ENCODE peak calls at places on chromosomes 13 and 19, in six cellular contexts. One of them, this sample, is unnamed.

GRCh38 chr19:2315818-2316353 is 7.9 kb upstream of the LINGO3 start:
- DNase-seq in PC-3: peak; percentile 46
- DNase-seq in mesenchymal stem cell: peak; percentile 59
- DNase-seq in GM23248: peak; percentile 72
- DNase-seq in DND-41: no peak
- DNase-seq in H9: peak; percentile 75
- DNase-seq in this sample: peak; percentile 56

GRCh38 chr19:53553865-53554791 is 16.2 kb downstream of the ZNF331 start:
- DNase-seq in PC-3: peak; percentile 82
- DNase-seq in mesenchymal stem cell: no peak
- DNase-seq in GM23248: peak; percentile 95
- DNase-seq in DND-41: peak; percentile 85
- DNase-seq in H9: no peak
- DNase-seq in this sample: peak; percentile 88

GRCh38 chr19:8185343-8186068 is 23.7 kb upstream of the CERS4 start:
- DNase-seq in PC-3: no peak
- DNase-seq in mesenchymal stem cell: no peak
- DNase-seq in GM23248: no peak
- DNase-seq in DND-41: no peak
- DNase-seq in H9: no peak
- DNase-seq in this sample: no peak

GRCh38 chr19:14375055-14375581 is 6.1 kb upstream of the ADGRE5 start:
- DNase-seq in PC-3: no peak
- DNase-seq in mesenchymal stem cell: no peak
- DNase-seq in GM23248: no peak
- DNase-seq in DND-41: peak; percentile 66
- DNase-seq in H9: no peak
- DNase-seq in this sample: no peak

GRCh38 chr13:23899555-23899954 is 2.3 kb upstream of the C1QTNF9B start:
- DNase-seq in PC-3: peak; percentile 70
- DNase-seq in mesenchymal stem cell: peak; percentile 52
- DNase-seq in GM23248: peak; percentile 64
- DNase-seq in DND-41: peak; percentile 32
- DNase-seq in H9: no peak
- DNase-seq in this sample: peak; percentile 79

GRCh38 chr19:32464279-32464678 is 58.7 kb downstream of the DPY19L3 start:
- DNase-seq in PC-3: peak; percentile 42
- DNase-seq in mesenchymal stem cell: peak; percentile 8
- DNase-seq in GM23248: peak; percentile 24
- DNase-seq in DND-41: no peak
- DNase-seq in H9: no peak
- DNase-seq in this sample: no peak

GRCh38 chr19:39372047-39372802 is 18.7 kb downstream of the PAF1 start:
- DNase-seq in PC-3: no peak
- DNase-seq in mesenchymal stem cell: peak; percentile 72
- DNase-seq in GM23248: peak; percentile 96
- DNase-seq in DND-41: no peak
- DNase-seq in H9: no peak
- DNase-seq in this sample: peak; percentile 96

GRCh38 chr13:33676700-33677048 is 141.3 kb upstream of the RFC3 start:
- DNase-seq in PC-3: peak; percentile 65
- DNase-seq in mesenchymal stem cell: peak; percentile 22
- DNase-seq in GM23248: peak; percentile 69
- DNase-seq in DND-41: peak; percentile 17
- DNase-seq in H9: no peak
- DNase-seq in this sample: peak; percentile 45

GRCh38 chr13:111597041-111598017 is 276.9 kb downstream of the TEX29 start:
- DNase-seq in PC-3: no peak
- DNase-seq in mesenchymal stem cell: no peak
- DNase-seq in GM23248: no peak
- DNase-seq in DND-41: no peak
- DNase-seq in H9: peak; percentile 36
- DNase-seq in this sample: no peak

GRCh38 chr19:53388168-53388567 is 6.8 kb upstream of the ZNF765 start:
- DNase-seq in PC-3: peak; percentile 40
- DNase-seq in mesenchymal stem cell: no peak
- DNase-seq in GM23248: peak; percentile 24
- DNase-seq in DND-41: no peak
- DNase-seq in H9: no peak
- DNase-seq in this sample: peak; percentile 8

GRCh38 chr13:104954210-104954609 is 1581.3 kb downstream of the EFNB2 start:
- DNase-seq in PC-3: no peak
- DNase-seq in mesenchymal stem cell: peak; percentile 9
- DNase-seq in GM23248: no peak
- DNase-seq in DND-41: no peak
- DNase-seq in H9: no peak
- DNase-seq in this sample: peak; percentile 81

GRCh38 chr13:81872581-81872980 is 1531.7 kb upstream of the SPRY2 start:
- DNase-seq in PC-3: peak; percentile 43
- DNase-seq in mesenchymal stem cell: peak; percentile 18
- DNase-seq in GM23248: no peak
- DNase-seq in DND-41: no peak
- DNase-seq in H9: peak; percentile 48
- DNase-seq in this sample: no peak

GRCh38 chr13:98059276-98059675 is 83.6 kb upstream of the FARP1 start:
- DNase-seq in PC-3: no peak
- DNase-seq in mesenchymal stem cell: no peak
- DNase-seq in GM23248: no peak
- DNase-seq in DND-41: no peak
- DNase-seq in H9: no peak
- DNase-seq in this sample: no peak

GRCh38 chr19:55549500-55550320 is 4.4 kb upstream of the SBK3 start:
- DNase-seq in PC-3: peak; percentile 81
- DNase-seq in mesenchymal stem cell: peak; percentile 58
- DNase-seq in GM23248: peak; percentile 91
- DNase-seq in DND-41: no peak
- DNase-seq in H9: peak; percentile 67
- DNase-seq in this sample: peak; percentile 90

GRCh38 chr19:741506-742131 is 9.3 kb upstream of the MISP start:
- DNase-seq in PC-3: peak; percentile 18
- DNase-seq in mesenchymal stem cell: no peak
- DNase-seq in GM23248: no peak
- DNase-seq in DND-41: peak; percentile 39
- DNase-seq in H9: peak; percentile 65
- DNase-seq in this sample: no peak

GRCh38 chr19:34399886-34400285 is 4.3 kb upstream of the PDCD2L start:
- DNase-seq in PC-3: no peak
- DNase-seq in mesenchymal stem cell: no peak
- DNase-seq in GM23248: no peak
- DNase-seq in DND-41: no peak
- DNase-seq in H9: no peak
- DNase-seq in this sample: no peak

GRCh38 chr13:27043013-27043412 is 128.6 kb downstream of the USP12 start:
- DNase-seq in PC-3: peak; percentile 93
- DNase-seq in mesenchymal stem cell: peak; percentile 98
- DNase-seq in GM23248: peak; percentile 99
- DNase-seq in DND-41: no peak
- DNase-seq in H9: no peak
- DNase-seq in this sample: peak; percentile 97

GRCh38 chr19:1354496-1355257 is 29.0 kb upstream of the NDUFS7 start:
- DNase-seq in PC-3: peak; percentile 87
- DNase-seq in mesenchymal stem cell: peak; percentile 88
- DNase-seq in GM23248: peak; percentile 95
- DNase-seq in DND-41: peak; percentile 89
- DNase-seq in H9: peak; percentile 91
- DNase-seq in this sample: peak; percentile 84

GRCh38 chr19:21604351-21604926 is 99.0 kb downstream of the ZNF429 start:
- DNase-seq in PC-3: peak; percentile 34
- DNase-seq in mesenchymal stem cell: peak; percentile 32
- DNase-seq in GM23248: peak; percentile 60
- DNase-seq in DND-41: peak; percentile 79
- DNase-seq in H9: no peak
- DNase-seq in this sample: peak; percentile 48

GRCh38 chr13:26656919-26657318 is 99.4 kb downstream of the WASF3 start:
- DNase-seq in PC-3: peak; percentile 41
- DNase-seq in mesenchymal stem cell: peak; percentile 73
- DNase-seq in GM23248: peak; percentile 77
- DNase-seq in DND-41: no peak
- DNase-seq in H9: no peak
- DNase-seq in this sample: peak; percentile 52

GRCh38 chr19:44818470-44818856 is 9.6 kb downstream of the BCAM start:
- DNase-seq in PC-3: no peak
- DNase-seq in mesenchymal stem cell: no peak
- DNase-seq in GM23248: no peak
- DNase-seq in DND-41: no peak
- DNase-seq in H9: no peak
- DNase-seq in this sample: no peak

GRCh38 chr19:368624-369020 is 24.0 kb upstream of the MIER2 start:
- DNase-seq in PC-3: no peak
- DNase-seq in mesenchymal stem cell: no peak
- DNase-seq in GM23248: no peak
- DNase-seq in DND-41: no peak
- DNase-seq in H9: no peak
- DNase-seq in this sample: no peak

GRCh38 chr13:110653851-110654250 is 38.5 kb downstream of the NAXD start:
- DNase-seq in PC-3: no peak
- DNase-seq in mesenchymal stem cell: no peak
- DNase-seq in GM23248: no peak
- DNase-seq in DND-41: no peak
- DNase-seq in H9: no peak
- DNase-seq in this sample: no peak

GRCh38 chr19:39692166-39692565 is 12.1 kb upstream of the LGALS14 start:
- DNase-seq in PC-3: no peak
- DNase-seq in mesenchymal stem cell: no peak
- DNase-seq in GM23248: no peak
- DNase-seq in DND-41: no peak
- DNase-seq in H9: no peak
- DNase-seq in this sample: no peak

GRCh38 chr13:73428137-73428536 is 369.3 kb downstream of the KLF5 start:
- DNase-seq in PC-3: peak; percentile 84
- DNase-seq in mesenchymal stem cell: peak; percentile 71
- DNase-seq in GM23248: peak; percentile 52
- DNase-seq in DND-41: no peak
- DNase-seq in H9: no peak
- DNase-seq in this sample: peak; percentile 53

GRCh38 chr19:13214036-13214730 is 64.0 kb downstream of the IER2 start:
- DNase-seq in PC-3: no peak
- DNase-seq in mesenchymal stem cell: no peak
- DNase-seq in GM23248: no peak
- DNase-seq in DND-41: no peak
- DNase-seq in H9: peak; percentile 24
- DNase-seq in this sample: no peak

DNA sequence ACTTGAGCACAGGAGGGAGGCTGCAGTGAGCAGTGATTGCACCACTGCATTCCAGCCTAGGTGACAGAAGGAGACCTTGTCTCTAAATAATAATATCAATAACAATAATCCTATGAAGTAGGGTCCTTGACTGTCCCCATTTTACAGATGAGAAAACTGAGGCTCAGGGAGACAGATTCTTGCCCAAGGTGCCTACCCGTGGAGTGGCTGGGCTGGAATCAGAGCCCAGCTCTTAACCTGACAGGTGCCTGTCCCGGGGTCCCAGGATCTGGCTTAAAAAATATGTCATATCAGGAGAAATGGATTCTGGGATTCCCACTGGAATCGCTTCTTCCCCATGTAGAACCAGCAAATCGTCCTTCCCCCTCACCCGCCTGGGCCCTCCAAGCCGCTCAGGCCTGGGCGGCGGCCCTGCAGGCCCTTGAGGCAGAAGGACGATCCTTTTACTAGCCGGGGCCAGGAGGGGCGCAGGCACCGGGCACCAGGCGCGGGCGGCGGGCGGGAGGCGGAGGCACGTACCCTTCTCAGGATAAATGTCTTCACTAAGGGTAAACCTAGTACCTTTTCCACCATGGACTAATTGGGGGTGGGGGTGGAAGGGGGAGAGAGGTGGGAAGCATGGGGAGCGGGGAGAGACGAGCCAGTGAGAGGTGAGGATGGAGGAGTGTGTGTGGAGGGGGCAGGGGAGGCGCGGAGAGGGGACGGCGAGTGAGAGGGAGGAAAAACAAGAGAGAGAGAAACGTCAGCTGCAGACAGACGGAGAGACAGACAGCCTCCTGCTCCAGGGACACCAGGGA is 60.6 kb downstream of the COLGALT1 start:
- DNase-seq in PC-3: no peak
- DNase-seq in mesenchymal stem cell: no peak
- DNase-seq in GM23248: peak; percentile 16
- DNase-seq in DND-41: no peak
- DNase-seq in H9: peak; percentile 50
- DNase-seq in this sample: no peak
- H2AFZ ChIP-seq in PC-3: peak overlapping the region; percentile 55
- H2AFZ ChIP-seq in mesenchymal stem cell: peak overlapping the region; percentile 46
- H2AFZ ChIP-seq in GM23248: peak overlapping the region; percentile 47
- H2AFZ ChIP-seq in DND-41: no peak overlapping the region
- H2AFZ ChIP-seq in H9: no peak overlapping the region
- H2AFZ ChIP-seq in this sample: no peak overlapping the region

GRCh38 chr13:67620665-67621064 is 390.5 kb upstream of the PCDH9 start:
- DNase-seq in PC-3: no peak
- DNase-seq in mesenchymal stem cell: peak; percentile 8
- DNase-seq in GM23248: no peak
- DNase-seq in DND-41: no peak
- DNase-seq in H9: no peak
- DNase-seq in this sample: peak; percentile 82
- H2AFZ ChIP-seq in PC-3: no peak overlapping the region
- H2AFZ ChIP-seq in mesenchymal stem cell: no peak overlapping the region
- H2AFZ ChIP-seq in GM23248: no peak overlapping the region
- H2AFZ ChIP-seq in DND-41: no peak overlapping the region
- H2AFZ ChIP-seq in H9: no peak overlapping the region
- H2AFZ ChIP-seq in this sample: no peak overlapping the region

DNA sequence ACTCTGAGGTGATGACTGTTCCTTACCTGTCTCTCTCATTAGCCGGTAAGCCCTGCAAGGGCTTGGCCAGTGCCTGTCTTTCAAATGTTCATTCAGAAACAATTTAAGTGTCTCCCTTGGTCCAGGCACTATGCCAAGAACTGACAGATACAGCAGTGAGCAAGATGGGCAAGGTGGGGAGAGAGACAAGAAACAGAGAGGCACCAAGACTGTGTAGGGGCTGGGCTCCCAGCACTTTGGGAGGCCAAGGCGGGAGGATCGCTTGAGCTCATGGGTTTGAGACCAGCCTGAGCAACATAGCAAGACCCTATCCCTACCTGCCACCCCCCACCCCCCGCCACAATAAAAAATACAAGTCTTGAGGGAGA is 1.3 kb upstream of the CCNE1 start:
- DNase-seq in PC-3: peak; percentile 63
- DNase-seq in mesenchymal stem cell: peak; percentile 20
- DNase-seq in GM23248: peak; percentile 51
- DNase-seq in DND-41: no peak
- DNase-seq in H9: no peak
- DNase-seq in this sample: peak; percentile 12
- H2AFZ ChIP-seq in PC-3: no peak overlapping the region
- H2AFZ ChIP-seq in mesenchymal stem cell: no peak overlapping the region
- H2AFZ ChIP-seq in GM23248: no peak overlapping the region
- H2AFZ ChIP-seq in DND-41: peak overlapping the region; percentile 67
- H2AFZ ChIP-seq in H9: no peak overlapping the region
- H2AFZ ChIP-seq in this sample: no peak overlapping the region

DNA sequence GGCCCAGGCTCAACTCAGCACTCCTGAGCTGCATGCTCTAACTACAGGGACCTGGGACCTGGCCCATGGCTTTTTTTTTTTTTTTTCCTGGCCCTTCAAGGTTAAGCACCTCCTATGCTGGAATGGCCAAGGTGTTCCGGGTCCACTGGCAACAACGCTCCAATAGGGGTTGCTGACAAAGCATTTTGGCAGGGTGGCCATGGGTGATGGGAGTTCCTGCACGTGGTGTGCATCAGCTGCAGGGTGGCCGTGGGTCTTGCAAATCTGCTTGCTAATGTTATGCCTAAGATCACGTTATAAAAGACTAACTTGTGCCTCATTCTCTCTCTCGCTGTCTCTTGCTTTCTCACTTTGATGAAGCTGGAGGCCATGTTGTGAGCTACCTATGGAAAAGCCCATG is 5.8 kb upstream of the SIGLEC7 start:
- DNase-seq in PC-3: no peak
- DNase-seq in mesenchymal stem cell: no peak
- DNase-seq in GM23248: no peak
- DNase-seq in DND-41: no peak
- DNase-seq in H9: no peak
- DNase-seq in this sample: no peak
- H2AFZ ChIP-seq in PC-3: no peak overlapping the region
- H2AFZ ChIP-seq in mesenchymal stem cell: no peak overlapping the region
- H2AFZ ChIP-seq in GM23248: no peak overlapping the region
- H2AFZ ChIP-seq in DND-41: no peak overlapping the region
- H2AFZ ChIP-seq in H9: no peak overlapping the region
- H2AFZ ChIP-seq in this sample: no peak overlapping the region